ENCODE peak calls at places on chromosome 15, in four cellular contexts. Z is K562, K is aorta, G is adrenal gland. T is an unnamed sample.

GRCh38 chr15:70121656-70122297 is 24.1 kb upstream of the TLE3 start:
- DNase-seq in Z (no peak), K (peak; percentile 86), G (peak; percentile 92), T (no peak)

GRCh38 chr15:72968531-72968922 is 83.7 kb upstream of the NEO1 start:
- DNase-seq in Z (peak; percentile 16), K (no peak), G (no peak), T (no peak)

GRCh38 chr15:89591834-89592233 is 16.6 kb downstream of the TICRR start:
- DNase-seq in Z (no peak), K (no peak), G (no peak), T (no peak)

GRCh38 chr15:33200444-33200843 is 5.9 kb upstream of the FMN1 start:
- DNase-seq in Z (no peak), K (no peak), G (no peak), T (no peak)

GRCh38 chr15:33678606-33679005 is 289.7 kb upstream of the CHRM5 start:
- DNase-seq in Z (peak; percentile 50), K (no peak), G (no peak), T (no peak)

GRCh38 chr15:33735143-33735542 is 233.2 kb upstream of the CHRM5 start:
- DNase-seq in Z (no peak), K (no peak), G (no peak), T (no peak)

GRCh38 chr15:88621789-88622604 is 857 bp downstream of the AEN start:
- DNase-seq in Z (peak; percentile 80), K (peak; percentile 56), G (peak; percentile 52), T (peak; percentile 65)

GRCh38 chr15:68783226-68784054 is 37.3 kb downstream of the ANP32A start:
- DNase-seq in Z (peak; percentile 57), K (no peak), G (no peak), T (peak; percentile 66)

GRCh38 chr15:36161781-36162212 is 417.6 kb upstream of the CDIN1 start:
- DNase-seq in Z (no peak), K (no peak), G (peak; percentile 20), T (no peak)

GRCh38 chr15:95930659-95931375 is 399.7 kb upstream of the NR2F2 start:
- DNase-seq in Z (peak; percentile 71), K (no peak), G (no peak), T (no peak)
- H3K27ac ChIP-seq in Z (peak overlapping the region; percentile 81), K (no peak overlapping the region), G (no peak overlapping the region), T (no peak overlapping the region)

GRCh38 chr15:31458591-31458990 is 132.0 kb downstream of the KLF13 start:
- DNase-seq in Z (no peak), K (no peak), G (no peak), T (no peak)
- H3K27ac ChIP-seq in Z (no peak overlapping the region), K (no peak overlapping the region), G (no peak overlapping the region), T (peak overlapping the region; percentile 96)

GRCh38 chr15:57421540-57421939 is 45.2 kb downstream of the CGNL1 start:
- DNase-seq in Z (no peak), K (no peak), G (no peak), T (no peak)

GRCh38 chr15:57424628-57425405 is 48.5 kb downstream of the CGNL1 start:
- DNase-seq in Z (no peak), K (no peak), G (no peak), T (no peak)

GRCh38 chr15:57423599-57424140 is 47.4 kb downstream of the CGNL1 start:
- DNase-seq in Z (no peak), K (no peak), G (no peak), T (no peak)

GRCh38 chr15:57421110-57421509 is 44.8 kb downstream of the CGNL1 start:
- DNase-seq in Z (no peak), K (no peak), G (no peak), T (no peak)

GRCh38 chr15:57422113-57422754 is 45.9 kb downstream of the CGNL1 start:
- DNase-seq in Z (no peak), K (no peak), G (no peak), T (no peak)
- H3K27ac ChIP-seq in Z (no peak overlapping the region), K (no peak overlapping the region), G (no peak overlapping the region), T (no peak overlapping the region)

GRCh38 chr15:66743703-66744536 is 41.9 kb downstream of the SMAD6 start:
- DNase-seq in Z (no peak), K (no peak), G (no peak), T (no peak)

GRCh38 chr15:66741646-66742045 is 39.6 kb downstream of the SMAD6 start:
- DNase-seq in Z (no peak), K (no peak), G (no peak), T (no peak)

GRCh38 chr15:66740802-66741201 is 38.8 kb downstream of the SMAD6 start:
- DNase-seq in Z (no peak), K (peak; percentile 90), G (no peak), T (no peak)

GRCh38 chr15:66743204-66743603 is 41.2 kb downstream of the SMAD6 start:
- DNase-seq in Z (no peak), K (no peak), G (no peak), T (no peak)

DNA sequence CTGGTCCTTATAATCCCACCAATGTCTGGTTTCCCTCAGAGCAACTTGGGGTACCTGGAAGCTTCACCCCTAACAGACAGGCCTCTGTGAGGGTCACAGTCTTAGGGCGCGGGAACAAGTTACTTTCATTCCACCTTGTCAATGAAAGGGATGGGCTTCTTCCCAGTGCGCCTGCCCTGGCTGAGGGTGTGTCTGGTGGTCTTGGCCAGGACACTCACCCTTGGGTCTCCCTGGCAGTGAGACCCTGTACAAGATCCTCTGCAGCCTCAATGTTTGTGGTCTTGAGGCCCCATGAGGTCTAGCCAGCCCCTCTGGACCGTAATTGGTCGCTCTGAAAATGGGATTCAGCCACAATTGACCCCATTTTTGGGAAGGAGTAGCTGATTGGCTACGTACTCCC is 40.2 kb downstream of the SMAD6 start:
- DNase-seq in Z (no peak), K (no peak), G (no peak), T (no peak)
- H3K27ac ChIP-seq in Z (no peak overlapping the region), K (no peak overlapping the region), G (no peak overlapping the region), T (no peak overlapping the region)

GRCh38 chr15:101252836-101253235 is 988 bp upstream of the CHSY1 start:
- DNase-seq in Z (no peak), K (no peak), G (no peak), T (no peak)
- H3K27ac ChIP-seq in Z (no peak overlapping the region), K (no peak overlapping the region), G (peak overlapping the region; percentile 81), T (no peak overlapping the region)

GRCh38 chr15:60126661-60127060 is 122.5 kb downstream of the FOXB1 start:
- DNase-seq in Z (no peak), K (no peak), G (no peak), T (no peak)

GRCh38 chr15:60128000-60128376 is 123.9 kb downstream of the FOXB1 start:
- DNase-seq in Z (no peak), K (no peak), G (peak; percentile 21), T (no peak)

GRCh38 chr15:60122691-60123090 is 118.6 kb downstream of the FOXB1 start:
- DNase-seq in Z (no peak), K (no peak), G (no peak), T (no peak)

GRCh38 chr15:60124460-60125070 is 120.5 kb downstream of the FOXB1 start:
- DNase-seq in Z (no peak), K (no peak), G (no peak), T (peak; percentile 11)

DNA sequence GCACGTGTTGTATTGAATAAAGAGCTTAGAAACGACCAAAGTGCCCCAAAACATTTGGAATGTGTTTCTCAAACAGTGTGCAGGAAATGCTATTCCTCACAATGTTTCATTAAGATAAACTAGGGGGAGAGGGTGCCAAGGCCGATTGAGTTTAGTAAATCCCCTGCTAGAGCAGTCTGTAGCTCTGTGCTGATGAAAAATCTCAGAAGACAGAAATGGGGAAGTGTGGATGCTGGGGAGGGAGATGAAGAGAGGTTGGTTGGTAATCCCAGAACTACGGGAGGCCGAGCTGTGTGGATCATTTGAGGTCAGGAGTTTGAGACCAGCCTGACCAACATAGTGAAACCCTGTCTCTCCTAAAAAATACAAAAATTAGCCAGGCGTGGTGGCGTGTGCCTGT is 121.2 kb downstream of the FOXB1 start:
- DNase-seq in Z (no peak), K (no peak), G (no peak), T (no peak)
- H3K27ac ChIP-seq in Z (no peak overlapping the region), K (no peak overlapping the region), G (no peak overlapping the region), T (no peak overlapping the region)

T was measured in OCI-LY7.